ENCODE peak calls at places on chromosomes 13 and 19, in nine cellular contexts. C is A549; N is Peyer's patch; J is BE2C; M is thyroid gland; W is heart right ventricle; V is small intestine; Y is uterus; F is CD8-positive, alpha-beta memory T cell. Q is an unnamed sample. For H3K4me1, the result is how much of the 10 kb centered on the place peaks cover.

GRCh38 chr13:27203854-27204253 is 32.2 kb upstream of the USP12 start:
- DNase-seq in C (no peak), N (no peak), J (no peak), M (peak), W (no peak), V (peak), Y (no peak), F (no peak), Q (no peak)

GRCh38 chr13:106534844-106535551 is 464 bp downstream of the EFNB2 start:
- DNase-seq in C (peak), N (no peak), J (peak), M (peak), W (peak), V (peak), Y (peak), F (peak), Q (no peak)

GRCh38 chr19:29666634-29667389 is 1.6 kb downstream of the PLEKHF1 start:
- DNase-seq in C (no peak), N (no peak), J (no peak), M (peak), W (peak), V (peak), Y (peak), F (no peak), Q (peak)

GRCh38 chr19:18397242-18398202 is at the start of gene LRRC25:
- DNase-seq in C (no peak), N (peak), J (peak), M (no peak), W (peak), V (no peak), Y (no peak), F (no peak), Q (no peak)

GRCh38 chr13:23450340-23451046 is 17.0 kb upstream of the SACS start:
- DNase-seq in C (no peak), N (no peak), J (peak), M (no peak), W (no peak), V (no peak), Y (no peak), F (no peak), Q (no peak)

GRCh38 chr13:75830842-75831241 is 194.7 kb downstream of the LMO7 start:
- DNase-seq in C (no peak), N (no peak), J (no peak), M (no peak), W (no peak), V (no peak), Y (no peak), F (no peak), Q (no peak)

GRCh38 chr13:53066411-53066810 is 37.8 kb downstream of the OLFM4 start:
- DNase-seq in C (no peak), N (no peak), J (no peak), M (peak), W (no peak), V (no peak), Y (no peak), F (no peak), Q (no peak)

GRCh38 chr13:50526771-50527567 is 316.5 kb downstream of the DLEU7 start:
- DNase-seq in C (no peak), N (peak), J (peak), M (peak), W (no peak), V (no peak), Y (no peak), F (no peak), Q (peak)

GRCh38 chr19:49488046-49488862 is 846 bp downstream of the RPL13A start:
- DNase-seq in C (no peak), N (no peak), J (no peak), M (no peak), W (no peak), V (no peak), Y (no peak), F (no peak), Q (no peak)

GRCh38 chr19:35518313-35518712 is 4.9 kb upstream of the DMKN start:
- DNase-seq in C (peak), N (no peak), J (no peak), M (peak), W (no peak), V (no peak), Y (no peak), F (no peak), Q (no peak)

GRCh38 chr13:25571237-25571636 is 199.5 kb downstream of the ATP8A2 start:
- DNase-seq in C (no peak), N (no peak), J (no peak), M (no peak), W (no peak), V (no peak), Y (no peak), F (no peak), Q (no peak)

GRCh38 chr19:35204799-35205732 is 23.5 kb downstream of the FAM187B start:
- DNase-seq in C (no peak), N (peak), J (no peak), M (no peak), W (no peak), V (no peak), Y (no peak), F (no peak), Q (no peak)

GRCh38 chr19:11174336-11174735 is 18.8 kb upstream of the SPC24 start:
- DNase-seq in C (no peak), N (no peak), J (no peak), M (no peak), W (no peak), V (no peak), Y (no peak), F (no peak), Q (no peak)

GRCh38 chr13:37735293-37735692 is 134.3 kb downstream of the TRPC4 start:
- DNase-seq in C (no peak), N (no peak), J (no peak), M (no peak), W (no peak), V (no peak), Y (no peak), F (no peak), Q (no peak)

GRCh38 chr13:41621716-41622508 is 164.6 kb downstream of the RGCC start:
- DNase-seq in C (no peak), N (no peak), J (no peak), M (no peak), W (no peak), V (no peak), Y (no peak), F (no peak), Q (no peak)

GRCh38 chr13:96650301-96650886 is 343.9 kb downstream of the OXGR1 start:
- DNase-seq in C (no peak), N (no peak), J (no peak), M (no peak), W (no peak), V (no peak), Y (no peak), F (no peak), Q (no peak)

GRCh38 chr19:16141043-16141442 is 2.4 kb upstream of the HSH2D start:
- DNase-seq in C (no peak), N (peak), J (no peak), M (no peak), W (no peak), V (no peak), Y (no peak), F (no peak), Q (no peak)

GRCh38 chr19:8089664-8090601 is 37.4 kb downstream of the CCL25 start:
- DNase-seq in C (no peak), N (no peak), J (no peak), M (no peak), W (no peak), V (no peak), Y (no peak), F (no peak), Q (no peak)

GRCh38 chr19:44345969-44346368 is 10.5 kb downstream of the ZNF112 start:
- DNase-seq in C (no peak), N (no peak), J (no peak), M (no peak), W (no peak), V (no peak), Y (no peak), F (no peak), Q (no peak)

GRCh38 chr19:14472202-14472961 is 2.8 kb downstream of the PTGER1 start:
- DNase-seq in C (peak), N (peak), J (peak), M (peak), W (peak), V (peak), Y (peak), F (peak), Q (no peak)

GRCh38 chr13:98313023-98313937 is 136.2 kb upstream of the RNF113B start:
- DNase-seq in C (no peak), N (no peak), J (no peak), M (peak), W (no peak), V (peak), Y (no peak), F (no peak), Q (no peak)

GRCh38 chr13:98313938-98314292 is 136.8 kb upstream of the RNF113B start:
- DNase-seq in C (no peak), N (no peak), J (no peak), M (no peak), W (no peak), V (peak), Y (no peak), F (no peak), Q (no peak)

GRCh38 chr13:98317573-98318171 is 140.6 kb upstream of the RNF113B start:
- DNase-seq in C (no peak), N (no peak), J (no peak), M (no peak), W (no peak), V (no peak), Y (no peak), F (no peak), Q (no peak)

GRCh38 chr13:98315902-98316301 is 138.8 kb upstream of the RNF113B start:
- DNase-seq in C (no peak), N (no peak), J (no peak), M (peak), W (no peak), V (no peak), Y (no peak), F (no peak), Q (no peak)

GRCh38 chr13:98315466-98315865 is 138.4 kb upstream of the RNF113B start:
- DNase-seq in C (no peak), N (no peak), J (no peak), M (peak), W (no peak), V (no peak), Y (no peak), F (no peak), Q (no peak)
- H3K4me1 ChIP-seq in C (under half), N (under half), J (under half), M (under half), W (under half), V (under half), Y (under half), F (under half), Q (under half)

GRCh38 chr19:5978606-5979552 is 939 bp upstream of the RANBP3 start:
- DNase-seq in C (no peak), N (no peak), J (no peak), M (no peak), W (no peak), V (no peak), Y (no peak), F (no peak), Q (no peak)

GRCh38 chr19:5976768-5977167 is 1.2 kb downstream of the RANBP3 start:
- DNase-seq in C (no peak), N (no peak), J (no peak), M (no peak), W (no peak), V (no peak), Y (no peak), F (no peak), Q (no peak)

GRCh38 chr19:5975388-5975728 is 2.6 kb downstream of the RANBP3 start:
- DNase-seq in C (no peak), N (no peak), J (no peak), M (no peak), W (no peak), V (no peak), Y (no peak), F (no peak), Q (no peak)

GRCh38 chr19:5977222-5977784 is 637 bp downstream of the RANBP3 start:
- DNase-seq in C (no peak), N (no peak), J (no peak), M (no peak), W (no peak), V (no peak), Y (no peak), F (no peak), Q (no peak)

DNA sequence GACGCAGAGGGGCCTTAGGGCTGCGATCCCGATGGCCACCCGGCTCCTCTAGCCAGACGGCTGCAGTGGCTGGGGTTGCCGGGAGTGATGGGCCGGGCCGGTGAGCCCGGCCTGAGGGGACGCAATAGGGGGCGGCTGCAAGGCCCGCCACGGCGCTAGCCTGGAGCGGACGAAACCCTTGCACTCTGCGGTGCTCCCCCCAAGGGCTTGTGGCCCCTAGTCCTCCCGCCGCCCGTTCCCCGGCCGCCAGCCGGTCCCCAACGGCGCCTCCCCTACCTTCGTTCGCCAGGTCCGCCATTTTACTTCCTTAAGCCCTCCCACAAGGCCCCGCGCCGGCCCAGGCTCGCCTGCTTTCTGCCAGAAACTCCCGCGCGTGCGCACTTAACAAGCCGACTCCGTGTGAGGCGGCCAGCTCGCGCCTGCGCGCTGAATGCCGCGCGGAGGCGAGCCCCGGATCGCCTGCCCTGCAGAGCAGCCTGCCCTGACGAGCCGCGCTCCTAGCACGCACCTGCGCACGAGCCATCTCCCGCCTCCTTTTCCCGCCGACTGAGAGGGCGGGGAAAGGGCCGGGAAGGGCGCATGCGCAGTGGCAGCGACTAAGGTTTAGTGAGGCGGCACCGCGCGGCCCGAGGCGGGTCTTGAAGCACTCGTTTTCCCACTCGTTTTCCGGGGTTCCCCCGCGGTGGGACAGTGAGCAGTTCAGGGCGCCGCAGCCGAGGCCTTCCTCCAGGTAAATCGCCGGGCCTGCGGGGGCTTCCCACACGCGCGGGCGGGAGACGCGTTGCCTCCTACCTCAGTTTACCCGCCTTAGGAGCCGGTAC is at the start of gene RANBP3:
- DNase-seq in C (peak), N (peak), J (peak), M (peak), W (peak), V (peak), Y (peak), F (peak), Q (peak)
- H3K4me1 ChIP-seq in C (under half), N (under half), J (under half), M (under half), W (under half), V (under half), Y (under half), F (under half), Q (under half)

GRCh38 chr13:40585911-40586471 is 80.5 kb downstream of the FOXO1 start:
- DNase-seq in C (no peak), N (no peak), J (no peak), M (no peak), W (no peak), V (no peak), Y (no peak), F (no peak), Q (no peak)
- H3K4me1 ChIP-seq in C (under half), N (under half), J (under half), M (half or more), W (half or more), V (under half), Y (under half), F (half or more), Q (under half)

DNA sequence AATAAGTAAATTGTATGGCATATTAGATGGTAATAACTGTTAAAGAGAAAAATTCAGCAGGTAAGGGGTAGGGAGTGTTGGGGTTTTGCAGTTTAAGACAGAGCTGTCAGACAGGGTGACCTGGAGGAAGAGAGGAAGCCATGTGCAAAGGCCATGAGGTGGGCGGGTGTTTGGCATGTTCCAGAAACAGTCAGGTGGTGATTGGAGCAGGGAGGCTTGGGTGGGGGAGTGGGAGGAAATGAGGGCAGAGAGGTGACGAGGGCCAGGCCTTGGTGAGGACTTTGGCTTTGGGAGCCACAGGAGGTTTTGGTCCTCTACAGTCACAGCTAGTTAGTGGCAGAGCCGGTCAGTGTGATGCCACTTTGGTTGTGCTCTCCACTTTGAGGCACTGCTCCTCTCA is 20.1 kb downstream of the RYR1 start:
- DNase-seq in C (no peak), N (no peak), J (no peak), M (no peak), W (no peak), V (no peak), Y (no peak), F (no peak), Q (no peak)
- H3K4me1 ChIP-seq in C (under half), N (under half), J (under half), M (under half), W (under half), V (under half), Y (under half), F (under half), Q (under half)

GRCh38 chr13:80555796-80556195 is 214.9 kb upstream of the SPRY2 start:
- DNase-seq in C (no peak), N (no peak), J (no peak), M (no peak), W (no peak), V (no peak), Y (no peak), F (no peak), Q (no peak)

GRCh38 chr13:80558074-80558473 is 217.1 kb upstream of the SPRY2 start:
- DNase-seq in C (no peak), N (no peak), J (no peak), M (no peak), W (no peak), V (no peak), Y (no peak), F (no peak), Q (no peak)

GRCh38 chr13:80551650-80552497 is 210.9 kb upstream of the SPRY2 start:
- DNase-seq in C (no peak), N (no peak), J (no peak), M (no peak), W (no peak), V (no peak), Y (no peak), F (no peak), Q (no peak)

GRCh38 chr13:80553041-80553440 is 212.1 kb upstream of the SPRY2 start:
- DNase-seq in C (no peak), N (no peak), J (no peak), M (no peak), W (no peak), V (no peak), Y (no peak), F (no peak), Q (no peak)

GRCh38 chr13:80556291-80556690 is 215.4 kb upstream of the SPRY2 start:
- DNase-seq in C (no peak), N (no peak), J (no peak), M (no peak), W (no peak), V (no peak), Y (no peak), F (no peak), Q (no peak)
- H3K4me1 ChIP-seq in C (under half), N (under half), J (under half), M (under half), W (under half), V (under half), Y (under half), F (under half), Q (under half)

DNA sequence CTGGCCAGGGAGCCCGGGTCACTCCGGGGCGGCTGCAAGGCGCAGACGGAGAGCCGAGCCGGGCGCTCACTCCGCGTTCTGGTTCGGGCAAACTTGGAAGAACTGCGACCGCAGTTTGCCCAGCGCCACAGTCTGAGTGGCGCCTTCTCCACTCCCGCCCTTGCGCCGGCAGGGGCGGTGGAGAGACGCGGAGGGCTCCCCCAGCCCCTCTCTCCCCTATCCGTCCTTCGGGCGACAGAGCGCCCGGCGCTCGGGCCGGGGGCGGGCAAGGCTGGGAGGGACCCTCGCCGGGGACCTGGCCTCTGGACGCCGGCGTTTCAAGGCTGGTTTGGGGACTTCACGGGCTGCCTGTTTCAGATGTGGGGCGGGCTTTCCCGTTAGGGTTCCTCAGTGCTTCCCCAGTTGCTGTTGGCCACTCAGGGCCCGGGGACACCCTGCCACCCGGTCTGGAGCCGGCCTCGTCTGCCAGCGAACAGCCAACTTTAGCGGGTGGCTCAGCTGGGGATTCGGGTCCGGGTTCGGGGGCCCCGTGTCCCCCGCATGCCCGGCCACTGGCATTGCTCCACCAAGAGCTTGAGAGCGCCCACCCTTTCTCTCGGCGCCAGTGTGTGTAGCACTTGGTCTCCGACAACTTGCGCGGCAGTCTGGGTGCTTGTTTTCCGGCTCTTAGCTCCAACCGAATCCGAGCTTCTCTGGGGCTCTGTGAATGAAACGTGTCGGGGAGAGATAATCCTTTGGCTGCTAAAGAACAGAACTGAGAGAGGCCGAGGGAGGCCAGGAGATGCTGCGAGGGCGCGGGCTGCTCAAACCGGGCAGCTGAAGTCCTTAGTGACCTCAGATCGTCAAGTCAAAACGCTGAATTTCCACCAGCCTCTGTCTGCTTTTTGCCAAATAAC is 1.5 kb downstream of the GPC6 start:
- DNase-seq in C (no peak), N (no peak), J (peak), M (peak), W (peak), V (no peak), Y (peak), F (no peak), Q (no peak)
- H3K4me1 ChIP-seq in C (under half), N (under half), J (under half), M (under half), W (under half), V (under half), Y (under half), F (under half), Q (under half)

GRCh38 chr13:31227870-31228269 is 28.1 kb downstream of the B3GLCT start:
- DNase-seq in C (no peak), N (no peak), J (no peak), M (no peak), W (no peak), V (no peak), Y (no peak), F (no peak), Q (no peak)
- H3K4me1 ChIP-seq in C (under half), N (under half), J (under half), M (under half), W (under half), V (under half), Y (under half), F (under half), Q (under half)

DNA sequence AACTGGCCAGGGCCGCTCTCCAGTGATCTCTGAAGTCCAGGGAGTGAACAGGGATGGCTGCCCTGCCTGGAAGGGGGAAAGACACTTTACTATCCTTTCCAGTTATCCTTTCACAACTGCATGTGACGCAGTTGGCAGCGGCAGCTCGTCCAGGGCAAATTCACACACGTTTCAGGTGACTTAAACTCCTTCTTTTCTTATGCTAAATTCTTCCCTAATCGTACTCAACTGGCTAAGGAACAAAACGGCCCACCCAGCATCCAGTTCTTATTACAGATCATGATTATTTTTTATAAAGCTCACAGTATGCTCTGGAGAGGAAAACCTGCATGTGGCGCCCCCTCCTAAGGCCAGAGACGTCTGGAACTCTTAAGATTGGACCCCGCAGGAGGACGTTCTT is 767.1 kb downstream of the UQCRFS1 start:
- DNase-seq in C (no peak), N (no peak), J (no peak), M (no peak), W (no peak), V (no peak), Y (no peak), F (no peak), Q (no peak)
- H3K4me1 ChIP-seq in C (under half), N (under half), J (under half), M (under half), W (under half), V (under half), Y (under half), F (under half), Q (under half)

Q was measured in breast epithelium.